ENCODE peak calls at places on chromosome 1, in six cellular contexts. P is mucosa of descending colon, U is SJSA1, E is AG10803, I is HAP-1, N is cardiac muscle cell. W is an unnamed sample.

GRCh38 chr1:220791287-220791686 is 4.6 kb downstream of the MTARC1 start:
- DNase-seq in P (no peak), N (no peak), E (no peak), I (no peak), U (no peak), W (no peak)

GRCh38 chr1:225321784-225322183 is 106.1 kb downstream of the LBR start:
- DNase-seq in I (no peak), U (no peak), P (no peak), E (no peak), N (no peak), W (no peak)

GRCh38 chr1:216193839-216194443 is 229.3 kb downstream of the USH2A start:
- DNase-seq in E (no peak), I (no peak), U (no peak), P (no peak), N (no peak), W (no peak)

GRCh38 chr1:235068155-235069121 is 60.2 kb downstream of the TOMM20 start:
- DNase-seq in U (no peak), P (no peak), I (no peak), N (no peak), E (peak; percentile 75), W (no peak)

GRCh38 chr1:33986389-33987095 is 122.7 kb downstream of the HMGB4 start:
- DNase-seq in P (no peak), N (no peak), U (no peak), E (peak; percentile 90), I (no peak), W (no peak)

GRCh38 chr1:75841421-75841820 is 44.7 kb downstream of the MSH4 start:
- DNase-seq in I (no peak), N (no peak), E (no peak), P (no peak), U (no peak), W (no peak)

GRCh38 chr1:85366391-85366790 is 90.0 kb upstream of the BCL10 start:
- DNase-seq in U (no peak), E (peak; percentile 89), P (no peak), N (no peak), I (no peak), W (peak; percentile 69)

GRCh38 chr1:11341881-11342552 is 69.0 kb downstream of the UBIAD1 start:
- DNase-seq in U (no peak), P (no peak), I (no peak), N (no peak), E (peak; percentile 11), W (peak; percentile 4)

GRCh38 chr1:10738125-10738746 is 58.2 kb downstream of the CASZ1 start:
- DNase-seq in I (no peak), E (no peak), P (peak; percentile 83), N (no peak), U (no peak), W (no peak)

GRCh38 chr1:76425843-76426145 is 351.2 kb downstream of the ST6GALNAC3 start:
- DNase-seq in N (no peak), I (no peak), E (peak; percentile 35), U (no peak), P (no peak), W (peak; percentile 37)

GRCh38 chr1:94929816-94930215 is 2.9 kb upstream of the CNN3 start:
- DNase-seq in I (no peak), P (no peak), N (no peak), U (no peak), E (no peak), W (no peak)
- H3K4me3 ChIP-seq in I (no peak overlapping the region), P (no peak overlapping the region), N (no peak overlapping the region), U (no peak overlapping the region), E (no peak overlapping the region), W (no peak overlapping the region)

DNA sequence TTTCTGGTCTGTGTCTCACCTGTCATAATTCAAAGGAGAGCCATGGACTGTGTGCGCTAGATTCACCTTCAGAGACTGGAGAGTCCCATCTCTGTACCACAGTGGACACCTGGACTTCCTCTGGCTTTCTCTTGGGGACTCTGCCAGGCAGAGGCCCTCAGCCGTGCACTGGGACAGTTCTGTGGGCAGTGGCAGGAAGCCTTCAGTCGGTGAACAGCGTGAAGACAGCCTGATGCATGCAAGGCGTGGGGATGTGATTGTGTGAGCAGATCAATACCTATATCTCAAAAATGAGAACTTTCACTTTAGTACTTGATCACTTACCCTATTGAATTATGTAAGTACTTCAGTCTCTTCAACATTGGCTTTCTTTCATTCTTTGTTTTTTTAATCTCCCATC is 245.3 kb downstream of the DISC1 start:
- DNase-seq in U (no peak), P (no peak), E (no peak), I (no peak), N (no peak), W (no peak)
- H3K4me3 ChIP-seq in U (no peak overlapping the region), P (no peak overlapping the region), E (no peak overlapping the region), I (no peak overlapping the region), N (no peak overlapping the region), W (no peak overlapping the region)

GRCh38 chr1:54798206-54798605 is 2.9 kb downstream of the TTC22 start:
- DNase-seq in P (peak; percentile 59), E (no peak), N (no peak), I (no peak), U (no peak), W (no peak)

GRCh38 chr1:54796902-54797301 is 4.2 kb downstream of the TTC22 start:
- DNase-seq in N (no peak), U (no peak), E (no peak), P (peak; percentile 23), I (no peak), W (no peak)

GRCh38 chr1:54800041-54800898 is 853 bp downstream of the TTC22 start:
- DNase-seq in E (no peak), I (no peak), N (no peak), P (no peak), U (no peak), W (no peak)

GRCh38 chr1:54800899-54801759 is at the start of gene TTC22:
- DNase-seq in P (peak; percentile 91), I (peak; percentile 6), U (no peak), N (no peak), E (no peak), W (no peak)

DNA sequence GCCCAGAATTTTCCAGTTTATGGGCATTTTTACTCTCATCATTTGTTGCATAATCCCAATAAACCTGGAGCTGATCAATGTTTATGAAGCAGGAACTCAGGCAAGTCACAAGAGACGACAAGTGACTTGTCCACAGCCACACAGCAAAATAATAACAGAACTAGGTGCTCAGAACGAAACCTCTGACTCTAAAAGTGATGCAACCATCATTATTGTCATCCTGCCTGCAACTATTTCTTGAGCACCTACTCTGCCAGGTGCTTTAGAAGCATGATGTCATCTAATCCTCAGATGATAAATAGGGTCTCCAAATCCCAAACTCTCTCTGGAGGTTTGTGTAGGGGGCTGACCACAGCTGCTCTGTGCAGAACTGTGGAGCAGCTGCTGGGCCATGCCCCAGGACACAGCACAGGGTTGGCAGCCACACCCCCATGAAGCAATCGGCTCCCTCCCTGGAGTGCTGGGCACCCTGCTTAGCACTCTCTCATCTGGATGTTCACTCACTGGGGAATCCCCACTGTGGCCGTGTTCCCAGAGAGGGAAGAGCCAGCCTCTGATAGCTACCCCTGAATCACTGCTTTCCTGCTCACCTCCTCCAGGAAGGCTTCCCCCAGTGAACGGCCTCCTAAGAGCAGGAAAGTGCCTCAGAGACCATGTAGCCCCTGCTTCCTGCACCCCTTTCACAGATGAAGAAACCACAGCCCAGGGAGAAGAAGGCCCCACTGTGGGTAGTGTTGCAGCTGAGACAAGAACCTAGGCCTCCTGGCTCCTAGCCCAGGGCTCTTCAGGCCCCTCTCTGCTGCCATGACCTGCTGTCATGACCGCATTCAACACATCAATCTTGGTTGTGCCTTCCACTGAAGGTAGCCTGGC is 2.1 kb downstream of the TTC22 start:
- DNase-seq in U (no peak), E (peak; percentile 33), N (no peak), P (peak; percentile 67), I (no peak), W (no peak)
- H3K4me3 ChIP-seq in U (no peak overlapping the region), E (no peak overlapping the region), N (no peak overlapping the region), P (no peak overlapping the region), I (no peak overlapping the region), W (no peak overlapping the region)

GRCh38 chr1:240189386-240189989 is 97.8 kb downstream of the FMN2 start:
- DNase-seq in P (no peak), E (peak; percentile 42), U (no peak), N (peak; percentile 64), I (peak; percentile 51), W (no peak)
- H3K4me3 ChIP-seq in P (no peak overlapping the region), E (no peak overlapping the region), U (no peak overlapping the region), N (no peak overlapping the region), I (no peak overlapping the region), W (no peak overlapping the region)

W was measured in AG04450.